ENCODE peak calls at places on chromosomes 11 and 22, in four cellular contexts. T is cardiac fibroblast, H is GM13976, K is amygdala. J is an unnamed sample.
A peak's percentile ranks its signal among the peaks of the same experiment; 100 is the strongest.

GRCh38 chr11:43738600-43739409 is 58.3 kb downstream of the HSD17B12 start:
- DNase-seq in H (no peak), K (no peak), T (peak; percentile 76), J (peak; percentile 86)

GRCh38 chr22:22666307-22667091 is 22.1 kb downstream of the GGTLC2 start:
- DNase-seq in K (no peak), T (peak; percentile 56), H (peak; percentile 56), J (no peak)

GRCh38 chr11:118980191-118980881 is 8.8 kb downstream of the FOXR1 start:
- DNase-seq in H (no peak), K (no peak), T (peak; percentile 22), J (no peak)

GRCh38 chr11:28296426-28296825 is 188.2 kb downstream of the METTL15 start:
- DNase-seq in K (no peak), T (no peak), H (no peak), J (no peak)

GRCh38 chr11:9211322-9211721 is 53.8 kb downstream of the DENND5A start:
- DNase-seq in T (no peak), H (no peak), K (no peak), J (no peak)

GRCh38 chr11:28760676-28761390 is 652.6 kb downstream of the METTL15 start:
- DNase-seq in H (no peak), K (no peak), T (no peak), J (peak; percentile 76)

GRCh38 chr22:28246392-28246791 is 327.3 kb upstream of the PITPNB start:
- DNase-seq in T (peak; percentile 65), K (no peak), H (no peak), J (no peak)

GRCh38 chr11:16787035-16787744 is 48.7 kb downstream of the C11orf58 start:
- DNase-seq in K (no peak), H (no peak), T (peak; percentile 68), J (no peak)

GRCh38 chr11:61870429-61871039 is 20.8 kb downstream of the FADS3 start:
- DNase-seq in K (no peak), T (peak; percentile 70), H (no peak), J (peak; percentile 67)

J was measured in RPMI7951.